ENCODE peak calls at places on chromosomes 16 and 17, in six cellular contexts. S is body of pancreas, C is HepG2, E is heart left ventricle, R is mesendoderm, F is psoas muscle. M is an unnamed sample.
A peak's percentile ranks its signal among the peaks of the same experiment; 100 is the strongest.

GRCh38 chr17:44602390-44602789 is 45.1 kb downstream of the FZD2 start:
- DNase-seq in S (peak; percentile 41), C (no peak), E (no peak), R (no peak), F (no peak), M (no peak)

GRCh38 chr16:52957199-52957598 is 95.5 kb downstream of the CHD9NB start:
- DNase-seq in S (no peak), C (no peak), E (no peak), R (no peak), F (no peak), M (no peak)

GRCh38 chr17:75856062-75856681 is 1.0 kb upstream of the WBP2 start:
- DNase-seq in S (no peak), C (peak; percentile 64), E (no peak), R (peak; percentile 53), F (no peak), M (peak; percentile 51)

GRCh38 chr16:50371936-50372595 is 3.3 kb upstream of the BRD7 start:
- DNase-seq in S (no peak), C (peak; percentile 61), E (no peak), R (peak; percentile 47), F (no peak), M (no peak)

GRCh38 chr17:29930399-29931010 is 477 bp upstream of the SSH2 start:
- DNase-seq in S (no peak), C (peak; percentile 3), E (no peak), R (peak; percentile 22), F (no peak), M (peak; percentile 13)

GRCh38 chr16:70689970-70690905 is 4.4 kb upstream of the MTSS2 start:
- DNase-seq in S (no peak), C (no peak), E (no peak), R (no peak), F (peak; percentile 40), M (peak; percentile 65)

GRCh38 chr17:38864636-38865398 is 5.0 kb upstream of the LASP1 start:
- DNase-seq in S (no peak), C (peak; percentile 66), E (no peak), R (peak; percentile 84), F (no peak), M (no peak)

GRCh38 chr16:79628501-79628975 is 28.0 kb upstream of the MAF start:
- DNase-seq in S (no peak), C (no peak), E (no peak), R (peak; percentile 21), F (no peak), M (no peak)

GRCh38 chr16:28181557-28181914 is 30.2 kb downstream of the XPO6 start:
- DNase-seq in S (peak; percentile 27), C (peak; percentile 88), E (peak; percentile 18), R (peak; percentile 93), F (peak; percentile 26), M (no peak)

GRCh38 chr17:75032896-75033294 is 13.9 kb downstream of the ATP5PD start:
- DNase-seq in S (no peak), C (no peak), E (peak; percentile 50), R (no peak), F (peak; percentile 30), M (no peak)

GRCh38 chr17:17494499-17495447 is 1.4 kb downstream of the RASD1 start:
- DNase-seq in S (peak; percentile 37), C (no peak), E (peak; percentile 49), R (peak; percentile 87), F (peak; percentile 72), M (peak; percentile 50)

GRCh38 chr16:22968931-22969330 is 155.0 kb downstream of the HS3ST2 start:
- DNase-seq in S (no peak), C (no peak), E (no peak), R (no peak), F (no peak), M (no peak)

GRCh38 chr17:46943511-46944393 is 20.8 kb downstream of the GOSR2 start:
- DNase-seq in S (peak; percentile 28), C (peak; percentile 92), E (peak; percentile 11), R (peak; percentile 68), F (no peak), M (no peak)

GRCh38 chr17:64176556-64176955 is 46.6 kb upstream of the ERN1 start:
- DNase-seq in S (no peak), C (no peak), E (no peak), R (no peak), F (no peak), M (no peak)

GRCh38 chr16:50685456-50686058 is 4.4 kb upstream of the SNX20 start:
- DNase-seq in S (no peak), C (no peak), E (no peak), R (no peak), F (no peak), M (no peak)

GRCh38 chr16:11370084-11370931 is 25.0 kb downstream of the RMI2 start:
- DNase-seq in S (no peak), C (peak; percentile 78), E (no peak), R (no peak), F (no peak), M (no peak)

GRCh38 chr16:2512920-2513404 is 790 bp upstream of the ATP6V0C start:
- DNase-seq in S (peak; percentile 50), C (no peak), E (peak; percentile 10), R (peak; percentile 53), F (peak; percentile 37), M (no peak)

GRCh38 chr16:52193441-52193840 is 353.5 kb downstream of the TOX3 start:
- DNase-seq in S (no peak), C (peak; percentile 53), E (no peak), R (no peak), F (no peak), M (peak; percentile 13)

GRCh38 chr16:1770328-1771071 is 843 bp downstream of the NME3 start:
- DNase-seq in S (peak; percentile 83), C (no peak), E (peak; percentile 71), R (peak; percentile 70), F (peak; percentile 73), M (peak; percentile 75)

GRCh38 chr17:33284022-33284421 is 9.1 kb downstream of the ASIC2 start:
- DNase-seq in S (peak; percentile 70), C (peak; percentile 37), E (no peak), R (no peak), F (peak; percentile 17), M (peak; percentile 36)

GRCh38 chr16:81035398-81035974 is at the start of gene ATMIN:
- DNase-seq in S (peak; percentile 94), C (peak; percentile 83), E (peak; percentile 88), R (peak; percentile 94), F (peak; percentile 88), M (peak; percentile 91)

DNA sequence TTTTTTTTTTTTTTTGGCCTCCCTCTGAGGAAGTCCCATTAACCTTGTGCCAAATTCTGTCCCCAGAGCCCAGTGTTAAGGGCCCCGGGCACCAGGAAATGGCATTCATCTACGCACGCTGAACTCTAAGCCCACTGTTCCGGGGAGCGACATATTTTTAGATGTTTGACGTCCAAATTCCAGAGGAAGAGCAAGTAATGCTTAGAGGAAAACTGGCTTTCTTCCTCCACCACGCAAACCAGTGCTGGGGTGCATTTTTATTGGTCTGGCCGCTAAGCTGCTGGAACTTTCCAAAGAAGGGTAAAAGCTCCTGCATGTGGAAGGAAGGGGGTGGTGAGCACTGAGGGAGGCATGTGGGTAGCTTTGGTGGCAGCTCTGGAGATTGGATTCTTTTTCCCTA is 8.3 kb downstream of the WFDC1 start:
- DNase-seq in S (no peak), C (no peak), E (peak; percentile 38), R (no peak), F (no peak), M (peak; percentile 29)
- H3K27ac ChIP-seq in S (no peak overlapping the region), C (no peak overlapping the region), E (peak overlapping the region; percentile 12), R (no peak overlapping the region), F (no peak overlapping the region), M (peak overlapping the region; percentile 80)

GRCh38 chr16:31076319-31076718 is 2.1 kb downstream of the ZNF646 start:
- DNase-seq in S (no peak), C (no peak), E (no peak), R (no peak), F (no peak), M (no peak)

GRCh38 chr16:31077592-31078199 is 3.5 kb downstream of the ZNF646 start:
- DNase-seq in S (no peak), C (no peak), E (no peak), R (no peak), F (no peak), M (no peak)

GRCh38 chr16:31078597-31079341 is 4.5 kb downstream of the ZNF646 start:
- DNase-seq in S (no peak), C (no peak), E (no peak), R (no peak), F (no peak), M (no peak)

GRCh38 chr16:31074814-31075183 is 577 bp downstream of the ZNF646 start:
- DNase-seq in S (no peak), C (no peak), E (no peak), R (no peak), F (no peak), M (no peak)

DNA sequence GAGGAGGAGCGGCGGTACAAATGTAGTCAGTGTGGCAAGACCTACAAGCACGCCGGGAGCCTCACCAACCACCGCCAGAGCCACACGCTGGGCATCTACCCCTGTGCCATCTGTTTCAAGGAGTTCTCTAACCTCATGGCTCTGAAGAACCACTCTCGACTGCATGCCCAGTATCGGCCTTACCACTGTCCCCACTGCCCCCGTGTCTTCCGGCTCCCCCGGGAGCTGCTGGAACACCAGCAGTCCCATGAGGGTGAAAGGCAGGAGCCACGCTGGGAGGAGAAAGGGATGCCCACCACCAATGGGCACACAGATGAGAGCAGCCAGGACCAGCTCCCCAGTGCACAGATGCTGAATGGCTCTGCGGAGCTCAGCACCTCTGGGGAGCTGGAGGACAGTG is 2.8 kb downstream of the ZNF646 start:
- DNase-seq in S (no peak), C (no peak), E (no peak), R (no peak), F (no peak), M (no peak)
- H3K36me3 ChIP-seq in S (peaks cover 33% of the 10 kb centered on the region), C (peaks cover 50% of the 10 kb centered on the region), E (peaks cover 62% of the 10 kb centered on the region), R (no peaks in the 10 kb centered on the region), F (peaks cover 4% of the 10 kb centered on the region), M (peaks cover 46% of the 10 kb centered on the region)

DNA sequence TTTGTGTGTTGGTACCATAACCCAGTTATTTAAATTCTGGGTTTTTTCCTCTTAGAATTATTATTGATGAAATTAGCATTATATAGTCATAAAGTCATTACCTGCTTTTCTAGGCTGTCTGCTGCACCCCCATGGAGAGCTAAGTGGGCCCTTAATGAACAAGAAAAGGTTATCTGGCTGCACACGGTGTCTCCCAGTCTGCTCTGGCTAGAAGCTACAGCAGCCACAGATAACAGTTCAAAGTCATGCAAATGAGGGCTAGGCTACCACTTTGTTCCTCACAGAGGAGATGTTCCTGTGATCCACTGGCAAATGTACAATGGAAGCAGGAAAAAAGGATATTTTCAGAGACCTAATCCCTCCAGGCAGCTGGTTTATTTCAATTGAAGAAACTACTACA is 112.0 kb downstream of the SNX11 start:
- DNase-seq in S (no peak), C (no peak), E (no peak), R (peak; percentile 93), F (no peak), M (no peak)
- H3K27ac ChIP-seq in S (no peak overlapping the region), C (no peak overlapping the region), E (no peak overlapping the region), R (peak overlapping the region; percentile 51), F (no peak overlapping the region), M (no peak overlapping the region)

GRCh38 chr17:1870592-1870991 is 40.8 kb downstream of the RPA1 start:
- DNase-seq in S (no peak), C (no peak), E (no peak), R (no peak), F (no peak), M (no peak)

GRCh38 chr17:1872254-1872653 is 42.4 kb downstream of the RPA1 start:
- DNase-seq in S (no peak), C (no peak), E (no peak), R (no peak), F (no peak), M (no peak)

GRCh38 chr17:1873418-1873817 is 43.6 kb downstream of the RPA1 start:
- DNase-seq in S (no peak), C (no peak), E (no peak), R (no peak), F (no peak), M (no peak)

GRCh38 chr17:1872976-1873375 is 43.2 kb downstream of the RPA1 start:
- DNase-seq in S (no peak), C (no peak), E (no peak), R (no peak), F (no peak), M (no peak)

GRCh38 chr17:1871743-1872142 is 41.9 kb downstream of the RPA1 start:
- DNase-seq in S (no peak), C (no peak), E (no peak), R (peak; percentile 13), F (no peak), M (no peak)
- H3K36me3 ChIP-seq in S (peaks cover 10% of the 10 kb centered on the region), C (peaks cover 46% of the 10 kb centered on the region), E (peaks cover 59% of the 10 kb centered on the region), R (peaks cover 13% of the 10 kb centered on the region), F (no peaks in the 10 kb centered on the region), M (peaks cover 28% of the 10 kb centered on the region)